ENCODE peak calls at places on chromosome 22, in four cellular contexts. A is PC-3, Z is HCT116, S is GM23338. P is an unnamed sample.

GRCh38 chr22:35995345-35995744 is 33.3 kb downstream of the RBFOX2 start:
- DNase-seq in A (no peak), Z (no peak), S (no peak), P (no peak)

GRCh38 chr22:36398602-36399472 is 11.1 kb upstream of the MYH9 start:
- DNase-seq in A (peak; percentile 58), Z (no peak), S (no peak), P (no peak)

GRCh38 chr22:25409240-25409639 is 155.2 kb upstream of the GRK3 start:
- DNase-seq in A (no peak), Z (no peak), S (no peak), P (no peak)

GRCh38 chr22:29449296-29449863 is 11.0 kb downstream of the RFPL1 start:
- DNase-seq in A (no peak), Z (no peak), S (no peak), P (no peak)

GRCh38 chr22:37126383-37126782 is 16.9 kb upstream of the TMPRSS6 start:
- DNase-seq in A (no peak), Z (peak; percentile 27), S (peak; percentile 55), P (no peak)

GRCh38 chr22:41856484-41856883 is 23.6 kb downstream of the SREBF2 start:
- DNase-seq in A (no peak), Z (no peak), S (no peak), P (no peak)

GRCh38 chr22:42670921-42671709 is 21.9 kb upstream of the CYB5R3 start:
- DNase-seq in A (peak; percentile 44), Z (no peak), S (no peak), P (no peak)

GRCh38 chr22:37745548-37746365 is 48.9 kb downstream of the TRIOBP start:
- DNase-seq in A (peak; percentile 87), Z (no peak), S (peak; percentile 97), P (peak; percentile 93)

GRCh38 chr22:49774046-49774445 is 53.6 kb downstream of the BRD1 start:
- DNase-seq in A (no peak), Z (no peak), S (no peak), P (no peak)

GRCh38 chr22:30827646-30828045 is 133.0 kb downstream of the OSBP2 start:
- DNase-seq in A (no peak), Z (no peak), S (no peak), P (no peak)

GRCh38 chr22:40654522-40655167 is 18.1 kb upstream of the MRTFA start:
- DNase-seq in A (peak; percentile 27), Z (no peak), S (peak; percentile 39), P (no peak)

GRCh38 chr22:39534092-39534506 is 1.6 kb upstream of the RPS19BP1 start:
- DNase-seq in A (no peak), Z (no peak), S (peak; percentile 43), P (no peak)

GRCh38 chr22:41596776-41597634 is 7.4 kb upstream of the PMM1 start:
- DNase-seq in A (peak; percentile 48), Z (no peak), S (peak; percentile 87), P (peak; percentile 45)

GRCh38 chr22:36017661-36018091 is 10.9 kb downstream of the RBFOX2 start:
- DNase-seq in A (no peak), Z (no peak), S (no peak), P (peak; percentile 97)

GRCh38 chr22:41699264-41700104 is at the start of gene MEI1:
- DNase-seq in A (no peak), Z (no peak), S (peak; percentile 91), P (no peak)

DNA sequence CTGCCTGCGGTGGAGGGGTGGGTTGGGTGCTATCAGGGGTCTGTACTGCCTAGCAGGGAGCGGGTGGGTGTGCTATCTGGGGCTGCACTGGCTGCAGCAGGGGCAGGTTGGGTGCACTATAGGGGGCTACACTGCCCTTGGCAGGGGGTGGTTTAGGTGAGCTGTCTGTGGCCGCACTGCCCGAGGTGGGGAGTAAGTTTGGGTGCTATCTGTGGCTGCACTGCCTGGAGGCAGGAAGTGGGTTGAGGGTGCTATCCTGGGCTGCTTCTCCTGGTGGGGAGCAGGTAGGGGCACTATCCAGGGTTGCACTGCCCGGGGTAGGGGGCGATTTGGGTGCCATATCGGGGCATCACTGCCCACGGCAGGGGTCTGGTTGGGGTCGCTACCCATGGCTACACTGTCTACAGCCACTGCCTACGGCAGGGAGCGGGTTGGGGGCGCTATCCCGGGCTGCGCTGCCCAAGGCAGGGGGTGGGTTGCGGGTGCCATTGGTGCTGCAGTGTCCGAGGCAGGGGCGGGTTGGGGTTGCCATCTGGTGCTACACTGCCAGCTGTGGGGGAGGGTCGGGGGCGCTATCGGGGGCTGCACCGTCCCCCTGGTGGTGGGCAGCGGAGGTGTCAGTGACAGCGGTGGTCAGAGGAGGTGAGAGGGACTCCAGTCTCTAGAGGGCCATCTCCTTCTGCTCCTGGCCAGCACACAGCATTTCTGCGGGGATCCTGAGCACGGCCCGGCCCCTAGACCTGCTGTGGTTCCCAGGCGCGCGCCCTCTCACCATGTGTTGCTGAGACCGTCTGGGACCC is 1.3 kb upstream of the RFPL2 start:
- DNase-seq in A (no peak), Z (no peak), S (peak; percentile 60), P (no peak)
- H3K4me3 ChIP-seq in A (no peak overlapping the region), Z (peak overlapping the region; percentile 59), S (peak overlapping the region; percentile 56), P (no peak overlapping the region)

GRCh38 chr22:31829505-31829904 is 75.7 kb downstream of the DEPDC5 start:
- DNase-seq in A (peak; percentile 89), Z (peak; percentile 89), S (no peak), P (no peak)
- H3K9me2 ChIP-seq in A (no peaks in the 10 kb centered on the region), Z (no peaks in the 10 kb centered on the region), S (no peaks in the 10 kb centered on the region), P (no peaks in the 10 kb centered on the region)

DNA sequence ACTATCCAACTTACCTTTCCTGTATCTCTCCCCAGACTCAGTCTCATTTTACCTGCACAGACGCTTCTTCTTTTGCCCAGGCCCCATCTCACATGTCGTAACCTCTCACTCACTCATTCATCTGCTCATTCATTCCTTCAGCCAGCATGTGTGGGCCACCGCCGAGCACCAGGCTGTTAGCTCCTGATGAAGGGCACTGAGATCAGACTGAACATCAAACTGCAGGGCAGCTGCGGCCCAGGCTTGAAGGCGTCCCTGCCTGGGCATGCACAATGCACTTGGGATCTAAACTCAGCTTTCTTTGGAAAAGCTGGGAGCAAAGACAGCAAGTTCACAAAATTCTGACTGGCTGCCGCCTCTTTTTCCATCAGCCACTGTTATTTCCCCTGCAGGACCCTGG is 1456.3 kb downstream of the BRD1 start:
- DNase-seq in A (no peak), Z (no peak), S (no peak), P (no peak)
- H3K4me3 ChIP-seq in A (no peak overlapping the region), Z (no peak overlapping the region), S (no peak overlapping the region), P (no peak overlapping the region)

DNA sequence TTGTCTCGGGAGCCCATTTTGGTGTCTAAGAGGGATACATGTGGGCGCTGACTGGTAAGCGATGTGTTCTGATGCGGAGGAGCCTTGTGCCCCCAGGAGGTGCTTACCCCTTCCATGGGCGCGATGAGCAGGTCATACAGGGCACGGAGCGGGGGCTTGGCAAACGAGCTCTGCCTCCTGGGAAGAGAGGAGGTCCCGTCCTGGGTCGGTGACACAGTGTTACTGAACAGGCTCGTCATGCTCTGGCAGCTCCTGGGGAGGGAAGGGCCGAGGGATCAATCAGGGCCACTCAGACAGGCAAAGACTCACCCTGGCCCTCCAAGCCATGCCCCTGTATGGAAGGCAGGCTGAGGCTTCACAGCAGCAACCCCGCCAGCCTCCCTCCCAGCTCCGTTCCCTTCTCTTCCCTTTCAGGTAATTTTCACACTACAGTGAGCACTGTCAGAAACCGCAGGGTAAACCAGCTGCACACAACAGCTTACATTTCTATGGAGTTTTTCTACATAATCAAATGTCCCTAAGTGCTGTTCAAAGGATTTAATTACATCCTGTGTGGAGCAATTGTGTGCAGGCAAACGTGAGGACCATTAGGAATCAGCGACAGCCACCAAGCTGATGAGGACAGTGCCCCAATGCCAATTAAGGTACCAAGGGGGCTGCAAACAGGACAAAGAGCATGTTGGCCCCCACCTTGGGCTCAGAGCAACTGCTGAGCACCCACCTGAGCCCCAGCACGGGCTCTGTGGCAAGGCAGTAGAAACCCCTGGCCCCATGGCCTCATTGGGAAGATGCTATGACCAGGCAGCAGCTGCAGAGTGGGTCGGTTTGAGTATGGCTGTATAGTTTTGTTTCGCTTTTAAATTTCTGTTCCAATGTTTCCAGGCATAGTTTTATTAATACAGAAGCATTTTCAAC is 95.3 kb upstream of the PITPNB start:
- DNase-seq in A (no peak), Z (no peak), S (no peak), P (no peak)
- H3K9me2 ChIP-seq in A (no peaks in the 10 kb centered on the region), Z (no peaks in the 10 kb centered on the region), S (no peaks in the 10 kb centered on the region), P (no peaks in the 10 kb centered on the region)

DNA sequence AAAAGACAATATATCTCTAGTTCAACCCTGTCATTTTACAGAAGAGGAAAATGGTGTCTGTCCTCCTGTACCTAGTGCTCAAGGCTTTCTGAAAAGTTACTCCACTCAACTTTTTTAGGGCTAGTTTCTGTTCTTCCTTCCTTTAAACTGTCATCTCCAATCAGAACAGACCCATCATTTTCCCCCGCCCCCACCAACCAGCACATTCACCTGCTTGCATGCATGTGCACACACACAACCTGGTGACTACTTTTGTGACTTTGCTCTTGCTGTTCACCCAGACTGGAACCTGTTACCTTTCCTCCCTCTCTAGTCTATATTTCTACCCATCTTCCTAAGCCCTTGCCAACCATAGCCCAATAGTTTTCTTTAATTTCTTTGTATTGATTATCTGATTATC is 5.6 kb downstream of the FBXO7 start:
- DNase-seq in A (no peak), Z (no peak), S (no peak), P (peak; percentile 9)
- H3K4me3 ChIP-seq in A (no peak overlapping the region), Z (no peak overlapping the region), S (no peak overlapping the region), P (no peak overlapping the region)

DNA sequence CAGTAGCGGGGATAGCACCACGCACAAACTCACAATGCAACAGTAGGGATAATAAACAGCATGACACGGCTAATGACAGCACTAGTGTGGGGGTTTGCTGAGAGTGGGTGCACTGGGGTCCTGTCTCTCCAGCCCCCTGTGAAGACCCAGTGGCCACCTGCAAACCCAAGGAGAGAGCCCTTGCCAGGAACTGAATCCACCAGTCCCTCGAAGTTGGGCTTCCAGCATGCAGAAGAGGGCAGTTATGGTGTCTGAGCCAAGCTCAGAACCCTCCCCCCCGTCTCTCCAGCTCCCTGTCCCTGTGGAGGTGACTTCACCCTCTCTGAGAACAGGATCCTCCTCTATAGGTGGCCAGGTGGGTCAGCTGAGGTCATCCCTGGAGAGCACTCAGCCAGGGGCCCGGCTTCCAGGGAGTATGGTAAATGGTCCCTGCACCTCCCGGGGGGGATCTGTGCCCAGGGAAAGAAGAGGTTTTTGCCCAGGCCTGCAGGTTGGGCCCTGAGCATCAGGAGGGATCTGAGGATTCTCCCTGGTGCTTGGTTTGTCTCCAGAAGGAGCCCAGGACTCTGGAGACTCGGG is 86.3 kb upstream of the PRR5 start:
- DNase-seq in A (no peak), Z (no peak), S (no peak), P (no peak)
- H3K9me2 ChIP-seq in A (no peaks in the 10 kb centered on the region), Z (no peaks in the 10 kb centered on the region), S (no peaks in the 10 kb centered on the region), P (no peaks in the 10 kb centered on the region)

GRCh38 chr22:19761500-19762314 is 1.1 kb downstream of the TBX1 start:
- DNase-seq in A (peak; percentile 43), Z (no peak), S (peak; percentile 53), P (no peak)

GRCh38 chr22:19759459-19759993 is 1.1 kb upstream of the TBX1 start:
- DNase-seq in A (no peak), Z (no peak), S (peak; percentile 54), P (no peak)

GRCh38 chr22:19761022-19761499 is 483 bp downstream of the TBX1 start:
- DNase-seq in A (no peak), Z (no peak), S (peak; percentile 34), P (no peak)

GRCh38 chr22:19759994-19760651 is 455 bp upstream of the TBX1 start:
- DNase-seq in A (peak; percentile 2), Z (no peak), S (peak; percentile 42), P (no peak)

GRCh38 chr22:19760652-19761002 is at the start of gene TBX1:
- DNase-seq in A (peak; percentile 7), Z (no peak), S (no peak), P (no peak)
- H3K4me3 ChIP-seq in A (peak within 1 kb of the TSS; percentile 78), Z (no peak within 1 kb of the TSS), S (peak within 1 kb of the TSS; percentile 45), P (no peak within 1 kb of the TSS)